ENCODE peak calls at places on chromosomes 7 and 10, in five cellular contexts. One of them, this sample, is unnamed.

GRCh38 chr7:103124429-103124979 is 24.4 kb downstream of the NAPEPLD start:
- DNase-seq in HCT116: no peak
- DNase-seq in suprapubic skin: no peak
- DNase-seq in spleen: no peak
- DNase-seq in GM12878: no peak
- DNase-seq in this sample: no peak

GRCh38 chr7:120856621-120857352 is 1.2 kb downstream of the TSPAN12 start:
- DNase-seq in HCT116: peak; percentile 29
- DNase-seq in suprapubic skin: peak; percentile 67
- DNase-seq in spleen: peak; percentile 79
- DNase-seq in GM12878: peak; percentile 73
- DNase-seq in this sample: no peak

GRCh38 chr10:84076047-84076388 is 63.3 kb upstream of the GHITM start:
- DNase-seq in HCT116: no peak
- DNase-seq in suprapubic skin: no peak
- DNase-seq in spleen: no peak
- DNase-seq in GM12878: no peak
- DNase-seq in this sample: no peak

GRCh38 chr7:86904949-86905834 is 154.3 kb downstream of the ELAPOR2 start:
- DNase-seq in HCT116: no peak
- DNase-seq in suprapubic skin: no peak
- DNase-seq in spleen: no peak
- DNase-seq in GM12878: no peak
- DNase-seq in this sample: no peak

GRCh38 chr10:91604936-91605534 is 27.8 kb downstream of the PPP1R3C start:
- DNase-seq in HCT116: no peak
- DNase-seq in suprapubic skin: no peak
- DNase-seq in spleen: no peak
- DNase-seq in GM12878: no peak
- DNase-seq in this sample: no peak

GRCh38 chr7:2730846-2731770 is 43.1 kb downstream of the AMZ1 start:
- DNase-seq in HCT116: no peak
- DNase-seq in suprapubic skin: peak; percentile 56
- DNase-seq in spleen: peak; percentile 51
- DNase-seq in GM12878: no peak
- DNase-seq in this sample: no peak

GRCh38 chr10:13915710-13916109 is 328.9 kb downstream of the PRPF18 start:
- DNase-seq in HCT116: no peak
- DNase-seq in suprapubic skin: no peak
- DNase-seq in spleen: no peak
- DNase-seq in GM12878: no peak
- DNase-seq in this sample: no peak

GRCh38 chr7:91913612-91914011 is 27.1 kb upstream of the AKAP9 start:
- DNase-seq in HCT116: no peak
- DNase-seq in suprapubic skin: no peak
- DNase-seq in spleen: no peak
- DNase-seq in GM12878: no peak
- DNase-seq in this sample: no peak

GRCh38 chr7:106068986-106069385 is 43.1 kb downstream of the SYPL1 start:
- DNase-seq in HCT116: no peak
- DNase-seq in suprapubic skin: peak; percentile 64
- DNase-seq in spleen: no peak
- DNase-seq in GM12878: no peak
- DNase-seq in this sample: peak; percentile 55

GRCh38 chr7:93515144-93515543 is 59.4 kb downstream of the CALCR start:
- DNase-seq in HCT116: no peak
- DNase-seq in suprapubic skin: no peak
- DNase-seq in spleen: no peak
- DNase-seq in GM12878: no peak
- DNase-seq in this sample: no peak

GRCh38 chr10:102815790-102816549 is 21.2 kb downstream of the CYP17A1 start:
- DNase-seq in HCT116: no peak
- DNase-seq in suprapubic skin: peak; percentile 76
- DNase-seq in spleen: no peak
- DNase-seq in GM12878: no peak
- DNase-seq in this sample: no peak

DNA sequence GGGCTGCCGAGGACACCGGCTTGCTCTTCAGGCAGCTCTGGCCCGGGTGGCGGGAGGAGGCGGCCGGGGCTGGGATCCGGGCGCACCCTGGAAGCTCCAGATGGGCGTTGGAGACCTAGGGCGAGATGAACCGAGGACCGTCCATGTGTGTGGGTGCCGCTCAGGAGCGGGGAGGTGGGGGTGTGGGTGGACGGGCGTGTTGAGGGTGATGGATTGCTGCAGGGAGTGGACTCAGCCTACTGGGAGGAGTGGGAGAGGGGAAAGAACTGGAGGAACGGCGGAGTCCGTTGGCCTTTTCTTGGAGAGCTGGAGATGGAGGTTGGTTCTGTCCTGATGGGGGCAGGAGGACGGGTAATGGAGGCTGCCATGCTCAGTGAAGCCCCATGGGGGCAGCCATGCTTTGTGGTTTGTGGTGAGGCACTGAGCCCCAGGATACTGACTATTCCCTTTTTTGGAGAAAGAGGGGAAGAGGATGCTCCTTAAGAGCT is 27.1 kb downstream of the HIF1AN start:
- DNase-seq in HCT116: no peak
- DNase-seq in suprapubic skin: no peak
- DNase-seq in spleen: no peak
- DNase-seq in GM12878: no peak
- DNase-seq in this sample: no peak
- TF ChIP-seq CTCF in HCT116: peak; percentile 44
- TF ChIP-seq CTCF in suprapubic skin: no peak
- TF ChIP-seq CTCF in spleen: no peak
- TF ChIP-seq CTCF in GM12878: peak; percentile 14
- TF ChIP-seq CTCF in this sample: no peak

DNA sequence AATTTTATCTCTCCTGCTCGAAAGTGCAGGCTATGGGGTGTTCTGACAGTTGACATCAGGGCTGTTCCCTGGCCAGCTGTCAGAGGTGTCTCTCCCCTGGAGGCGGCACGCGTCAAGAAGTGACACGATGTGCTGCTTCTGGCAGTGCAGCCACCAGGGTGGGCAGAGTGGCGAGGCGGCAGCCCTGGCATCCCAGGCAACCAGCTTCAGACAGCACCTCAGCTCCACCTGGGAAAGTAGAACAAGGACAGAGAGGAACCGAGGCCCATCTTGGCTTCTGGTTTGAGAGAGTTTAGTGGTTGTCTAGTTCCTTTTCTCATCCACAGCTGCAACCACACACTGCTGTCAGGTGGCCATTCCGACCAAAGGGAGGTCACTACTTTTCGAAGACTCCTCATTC is 380.8 kb upstream of the NRP1 start:
- DNase-seq in HCT116: no peak
- DNase-seq in suprapubic skin: no peak
- DNase-seq in spleen: no peak
- DNase-seq in GM12878: no peak
- DNase-seq in this sample: no peak
- TF ChIP-seq POLR2AphosphoS5 in HCT116: no peak
- TF ChIP-seq POLR2AphosphoS5 in suprapubic skin: no peak
- TF ChIP-seq POLR2AphosphoS5 in spleen: no peak
- TF ChIP-seq POLR2AphosphoS5 in GM12878: no peak
- TF ChIP-seq POLR2AphosphoS5 in this sample: no peak

DNA sequence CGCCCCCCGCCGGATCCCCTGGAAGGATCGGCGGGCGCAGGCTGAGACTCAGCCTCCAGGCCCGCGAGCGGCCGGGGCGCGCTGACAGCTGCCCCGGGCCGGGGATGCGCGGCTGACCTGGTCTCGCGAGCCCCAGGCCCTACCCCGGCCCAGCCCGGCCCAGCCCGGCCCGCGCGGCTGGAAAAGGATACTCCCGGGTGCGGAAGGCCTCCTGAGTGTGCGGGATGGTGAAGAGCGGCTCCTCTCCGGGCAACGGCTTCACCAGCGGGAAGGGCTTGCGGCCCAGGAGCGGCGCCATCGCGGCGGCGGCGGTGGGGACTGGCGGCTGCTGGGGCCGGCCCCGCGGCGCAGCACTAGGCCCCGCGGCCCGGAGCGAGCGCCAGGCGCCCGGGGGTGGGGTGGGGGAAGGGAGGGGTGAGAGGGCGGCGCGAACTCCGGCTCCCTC is 435 bp downstream of the BAZ1B start:
- DNase-seq in HCT116: no peak
- DNase-seq in suprapubic skin: no peak
- DNase-seq in spleen: no peak
- DNase-seq in GM12878: no peak
- DNase-seq in this sample: no peak
- TF ChIP-seq POLR2A in HCT116: no peak
- TF ChIP-seq POLR2A in suprapubic skin: no peak
- TF ChIP-seq POLR2A in spleen: no peak
- TF ChIP-seq POLR2A in GM12878: peak; percentile 67
- TF ChIP-seq POLR2A in this sample: no peak

GRCh38 chr10:132226586-132227405 is 40.0 kb downstream of the DPYSL4 start:
- DNase-seq in HCT116: no peak
- DNase-seq in suprapubic skin: no peak
- DNase-seq in spleen: no peak
- DNase-seq in GM12878: no peak
- DNase-seq in this sample: no peak

GRCh38 chr10:132223611-132224342 is 37.0 kb downstream of the DPYSL4 start:
- DNase-seq in HCT116: no peak
- DNase-seq in suprapubic skin: no peak
- DNase-seq in spleen: no peak
- DNase-seq in GM12878: no peak
- DNase-seq in this sample: no peak

GRCh38 chr10:132224343-132225072 is 37.8 kb downstream of the DPYSL4 start:
- DNase-seq in HCT116: no peak
- DNase-seq in suprapubic skin: no peak
- DNase-seq in spleen: no peak
- DNase-seq in GM12878: no peak
- DNase-seq in this sample: no peak

GRCh38 chr10:132225073-132225848 is 38.5 kb downstream of the DPYSL4 start:
- DNase-seq in HCT116: no peak
- DNase-seq in suprapubic skin: no peak
- DNase-seq in spleen: no peak
- DNase-seq in GM12878: no peak
- DNase-seq in this sample: no peak

GRCh38 chr10:132225849-132226205 is 39.1 kb downstream of the DPYSL4 start:
- DNase-seq in HCT116: no peak
- DNase-seq in suprapubic skin: no peak
- DNase-seq in spleen: no peak
- DNase-seq in GM12878: no peak
- DNase-seq in this sample: no peak
- TF ChIP-seq CTCF in HCT116: no peak
- TF ChIP-seq CTCF in suprapubic skin: no peak
- TF ChIP-seq CTCF in spleen: no peak
- TF ChIP-seq CTCF in GM12878: no peak
- TF ChIP-seq CTCF in this sample: no peak